ENCODE peak calls at places on chromosomes 2 and 18, in four cellular contexts. One of them, this sample, is unnamed.

GRCh38 chr2:69615078-69615630 is 28.4 kb downstream of the AAK1 start:
- DNase-seq in brain microvascular endothelial cell: peak
- DNase-seq in IMR-90: no peak
- DNase-seq in astrocyte: peak
- DNase-seq in this sample: no peak

GRCh38 chr2:130355181-130355577 is 677 bp upstream of the PTPN18 start:
- DNase-seq in IMR-90: no peak
- DNase-seq in brain microvascular endothelial cell: no peak
- DNase-seq in astrocyte: no peak
- DNase-seq in this sample: no peak

GRCh38 chr2:84912984-84913383 is 7.5 kb downstream of the TMSB10 start:
- DNase-seq in brain microvascular endothelial cell: no peak
- DNase-seq in IMR-90: no peak
- DNase-seq in astrocyte: no peak
- DNase-seq in this sample: no peak

GRCh38 chr2:10036095-10036879 is 7.1 kb upstream of the KLF11 start:
- DNase-seq in brain microvascular endothelial cell: peak
- DNase-seq in IMR-90: peak
- DNase-seq in astrocyte: peak
- DNase-seq in this sample: peak

GRCh38 chr18:13577091-13577697 is 149.2 kb downstream of the FAM210A start:
- DNase-seq in IMR-90: peak
- DNase-seq in brain microvascular endothelial cell: peak
- DNase-seq in astrocyte: peak
- DNase-seq in this sample: peak

GRCh38 chr2:71240794-71241193 is 13.9 kb upstream of the PAIP2B start:
- DNase-seq in brain microvascular endothelial cell: no peak
- DNase-seq in IMR-90: no peak
- DNase-seq in astrocyte: no peak
- DNase-seq in this sample: no peak

GRCh38 chr18:72700961-72701710 is 157.0 kb upstream of the CBLN2 start:
- DNase-seq in IMR-90: peak
- DNase-seq in brain microvascular endothelial cell: peak
- DNase-seq in astrocyte: peak
- DNase-seq in this sample: no peak

GRCh38 chr2:30777662-30778505 is 29.4 kb downstream of the CAPN13 start:
- DNase-seq in IMR-90: no peak
- DNase-seq in brain microvascular endothelial cell: no peak
- DNase-seq in astrocyte: no peak
- DNase-seq in this sample: no peak

GRCh38 chr18:69998523-69998987 is 50.9 kb upstream of the CD226 start:
- DNase-seq in brain microvascular endothelial cell: no peak
- DNase-seq in IMR-90: no peak
- DNase-seq in astrocyte: no peak
- DNase-seq in this sample: no peak

GRCh38 chr2:133390151-133390550 is 178.1 kb downstream of the NCKAP5 start:
- DNase-seq in IMR-90: peak
- DNase-seq in astrocyte: peak
- DNase-seq in brain microvascular endothelial cell: peak
- DNase-seq in this sample: peak

GRCh38 chr2:104476563-104476988 is 377.3 kb upstream of the POU3F3 start:
- DNase-seq in brain microvascular endothelial cell: no peak
- DNase-seq in astrocyte: no peak
- DNase-seq in IMR-90: no peak
- DNase-seq in this sample: no peak

GRCh38 chr2:186518945-186519344 is 32.9 kb downstream of the ZC3H15 start:
- DNase-seq in astrocyte: peak
- DNase-seq in IMR-90: peak
- DNase-seq in brain microvascular endothelial cell: peak
- DNase-seq in this sample: no peak

DNA sequence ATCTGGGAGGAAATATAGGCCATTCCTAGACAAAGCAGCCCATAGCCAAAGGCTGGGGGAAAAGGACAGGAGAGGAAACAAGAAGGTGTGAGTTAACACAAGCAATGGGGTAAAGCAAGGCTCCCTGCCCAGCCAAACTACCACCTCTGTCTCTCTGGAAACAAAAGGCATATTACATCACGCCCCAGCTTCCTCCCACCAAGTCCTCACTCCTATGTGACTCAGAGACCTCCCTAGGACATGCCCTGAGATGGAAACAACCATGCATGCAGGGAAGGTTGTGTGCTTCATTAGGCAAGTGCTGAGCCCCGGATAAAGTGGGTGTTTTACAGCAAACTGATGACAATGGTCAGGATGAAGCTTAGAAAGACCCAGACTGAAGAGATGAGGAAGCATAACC is 9.0 kb upstream of the ATRAID start:
- DNase-seq in brain microvascular endothelial cell: no peak
- DNase-seq in IMR-90: peak
- DNase-seq in astrocyte: peak
- DNase-seq in this sample: no peak
- TF ChIP-seq CTCF in brain microvascular endothelial cell: no peak
- TF ChIP-seq CTCF in IMR-90: no peak
- TF ChIP-seq CTCF in astrocyte: no peak
- TF ChIP-seq CTCF in this sample: no peak

DNA sequence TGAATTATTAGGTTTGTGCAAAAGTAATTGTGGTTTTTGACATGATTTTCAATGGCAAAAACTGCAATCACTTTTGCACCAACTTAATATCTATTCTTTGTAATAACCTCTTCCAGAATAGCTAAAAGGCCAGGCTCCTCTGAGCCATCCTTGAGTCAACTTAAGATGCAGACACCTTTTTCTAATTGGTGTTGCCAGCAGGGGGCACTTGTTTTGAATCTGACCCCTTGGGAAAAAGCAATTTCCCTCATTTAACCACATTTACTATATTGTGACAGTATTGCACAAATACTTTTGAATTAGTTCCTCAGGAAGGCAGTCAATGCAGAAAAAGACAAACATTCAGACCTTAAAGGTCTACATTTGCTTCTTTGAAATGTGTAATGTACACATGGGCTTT is 78.6 kb upstream of the GALNT5 start:
- DNase-seq in astrocyte: no peak
- DNase-seq in IMR-90: no peak
- DNase-seq in brain microvascular endothelial cell: no peak
- DNase-seq in this sample: no peak
- TF ChIP-seq CTCF in astrocyte: no peak
- TF ChIP-seq CTCF in IMR-90: peak
- TF ChIP-seq CTCF in brain microvascular endothelial cell: peak
- TF ChIP-seq CTCF in this sample: peak

DNA sequence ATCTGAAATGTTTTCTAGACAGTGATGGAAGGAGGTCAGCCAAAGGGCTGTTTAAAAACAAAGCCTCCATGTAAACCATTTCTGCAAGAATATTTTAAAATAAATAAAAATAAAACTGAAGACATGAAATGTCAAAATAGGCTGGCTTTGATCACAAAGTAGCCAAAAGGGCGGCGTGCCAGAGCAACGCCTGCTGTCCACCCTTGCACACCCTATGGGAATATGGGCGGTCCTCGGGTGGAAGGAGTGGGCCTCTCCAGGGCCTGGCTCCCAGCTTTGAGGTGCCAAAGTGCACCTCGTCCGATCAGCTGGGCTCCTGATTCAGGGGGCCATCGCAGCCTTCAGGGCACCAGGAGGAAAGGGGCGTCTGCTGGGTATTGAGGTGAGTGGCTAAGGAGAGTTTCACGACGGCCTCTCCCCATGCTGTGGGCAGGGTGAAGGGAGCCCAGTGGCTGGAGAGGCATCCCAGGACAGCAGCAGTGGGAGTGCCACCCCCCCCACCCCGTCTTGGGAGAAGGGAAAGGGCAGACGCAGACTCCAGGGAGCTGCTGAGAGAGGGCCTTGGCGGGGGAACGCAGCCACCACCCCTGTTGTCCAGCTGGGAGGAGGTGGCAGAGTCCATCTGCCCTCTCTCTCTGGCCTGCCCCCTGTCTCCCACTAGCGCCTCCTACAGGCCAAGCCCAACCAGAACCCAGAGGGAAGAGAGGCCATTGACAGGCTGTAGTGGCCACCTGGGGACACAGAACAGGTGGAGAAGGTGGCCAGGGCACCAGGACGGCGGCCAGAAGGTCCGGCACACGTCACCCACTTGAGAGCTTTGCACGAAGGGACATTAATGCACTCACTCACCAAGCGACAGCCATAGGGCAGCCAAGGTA is 5.7 kb upstream of the ERFE start:
- DNase-seq in brain microvascular endothelial cell: no peak
- DNase-seq in IMR-90: no peak
- DNase-seq in astrocyte: no peak
- DNase-seq in this sample: no peak
- TF ChIP-seq CTCF in brain microvascular endothelial cell: peak
- TF ChIP-seq CTCF in IMR-90: peak
- TF ChIP-seq CTCF in astrocyte: no peak
- TF ChIP-seq CTCF in this sample: peak

GRCh38 chr2:94869552-94870391 is 1.5 kb upstream of the TEKT4 start:
- DNase-seq in brain microvascular endothelial cell: no peak
- DNase-seq in astrocyte: no peak
- DNase-seq in IMR-90: no peak
- DNase-seq in this sample: no peak
- TF ChIP-seq CTCF in brain microvascular endothelial cell: no peak
- TF ChIP-seq CTCF in astrocyte: no peak
- TF ChIP-seq CTCF in IMR-90: no peak
- TF ChIP-seq CTCF in this sample: no peak

DNA sequence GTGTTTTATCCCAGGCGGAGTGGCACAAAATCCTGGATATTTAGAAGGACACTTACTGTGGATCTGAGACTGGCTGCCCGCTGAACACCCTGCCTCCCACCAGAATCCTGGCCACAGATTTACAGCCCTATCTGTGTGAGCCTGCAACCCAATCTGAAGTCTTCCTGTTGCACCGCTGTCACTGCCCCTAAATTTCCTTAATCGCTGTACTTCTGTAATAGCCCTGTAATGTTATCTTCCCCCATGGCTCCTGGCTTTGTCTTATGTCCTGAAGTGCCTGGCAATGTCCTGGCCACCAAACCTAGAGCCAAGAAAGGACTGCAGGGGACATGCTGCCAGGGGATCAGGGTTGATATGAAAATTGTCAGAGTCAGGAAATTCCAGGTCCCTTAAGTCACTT is 52.7 kb downstream of the FHOD3 start:
- DNase-seq in brain microvascular endothelial cell: no peak
- DNase-seq in astrocyte: no peak
- DNase-seq in IMR-90: no peak
- DNase-seq in this sample: no peak
- TF ChIP-seq CTCF in brain microvascular endothelial cell: no peak
- TF ChIP-seq CTCF in astrocyte: no peak
- TF ChIP-seq CTCF in IMR-90: no peak
- TF ChIP-seq CTCF in this sample: no peak

DNA sequence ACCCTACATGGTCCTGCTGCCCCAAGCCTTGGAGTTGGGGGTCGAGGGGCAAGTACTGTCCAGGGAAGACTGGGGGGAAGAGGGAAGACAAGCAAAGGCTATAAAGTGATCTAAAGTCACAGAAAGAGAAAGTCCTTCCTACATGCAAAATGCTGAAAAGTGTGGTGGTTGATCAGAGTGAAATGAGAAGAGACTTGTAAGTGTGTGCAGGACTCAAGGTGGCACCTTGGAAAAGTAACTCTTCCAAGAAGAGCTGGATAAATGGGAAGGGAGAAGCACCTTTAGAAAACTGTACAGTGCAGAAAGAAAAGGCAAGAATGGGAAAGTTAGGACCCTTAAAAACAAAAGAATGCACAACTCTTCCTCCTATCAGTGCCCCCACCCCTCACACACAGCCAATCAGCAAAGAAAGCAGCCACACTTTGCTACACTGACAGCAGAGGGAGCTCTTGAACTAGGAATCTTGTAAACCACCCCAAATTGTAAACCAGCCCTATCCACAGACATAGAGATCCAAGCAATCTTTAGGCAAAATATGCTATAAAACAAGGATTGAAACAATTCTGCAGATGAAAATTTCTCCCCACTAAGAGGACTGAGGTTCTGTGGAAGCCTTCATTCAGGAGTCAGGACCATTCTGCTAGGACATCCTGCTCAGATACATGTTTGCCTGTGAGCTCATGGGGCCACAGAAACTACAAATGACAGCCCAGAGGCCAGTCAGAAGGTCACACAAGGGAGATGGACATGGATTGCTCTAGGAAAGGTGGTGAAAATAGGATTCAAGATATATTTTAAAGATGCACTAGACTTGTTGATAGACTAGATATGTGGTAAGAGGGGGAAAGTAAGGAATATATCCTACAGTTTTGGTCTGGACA is 146.4 kb downstream of the FTCDNL1 start:
- DNase-seq in IMR-90: peak
- DNase-seq in astrocyte: no peak
- DNase-seq in brain microvascular endothelial cell: peak
- DNase-seq in this sample: no peak
- TF ChIP-seq CTCF in IMR-90: peak
- TF ChIP-seq CTCF in astrocyte: no peak
- TF ChIP-seq CTCF in brain microvascular endothelial cell: peak
- TF ChIP-seq CTCF in this sample: peak